ENCODE peak calls at places on chromosomes 12 and 14, in five cellular contexts. D is AG04450, B is aorta, C is T47D, X is HuH-7. T is an unnamed sample.

GRCh38 chr12:49032276-49032675 is 13.7 kb upstream of the PRKAG1 start:
- DNase-seq in D (no peak), B (peak), C (no peak), X (no peak), T (no peak)

GRCh38 chr12:132133952-132134652 is 10.0 kb downstream of the DDX51 start:
- DNase-seq in D (no peak), B (no peak), C (no peak), X (no peak), T (peak)

GRCh38 chr12:24049101-24049500 is 99.6 kb upstream of the SOX5 start:
- DNase-seq in D (no peak), B (no peak), C (no peak), X (no peak), T (no peak)

GRCh38 chr14:53209370-53209769 is 56.2 kb upstream of the DDHD1 start:
- DNase-seq in D (no peak), B (no peak), C (no peak), X (no peak), T (no peak)

GRCh38 chr14:76827696-76828301 is 1.6 kb downstream of the LRRC74A start:
- DNase-seq in D (no peak), B (no peak), C (no peak), X (no peak), T (no peak)

GRCh38 chr14:66000771-66001170 is 485.4 kb upstream of the CCDC196 start:
- DNase-seq in D (no peak), B (no peak), C (no peak), X (no peak), T (no peak)

GRCh38 chr14:105021656-105022275 is 883 bp upstream of the CDCA4 start:
- DNase-seq in D (no peak), B (no peak), C (peak), X (peak), T (no peak)

GRCh38 chr12:52496054-52496453 is 3.0 kb upstream of the KRT6A start:
- DNase-seq in D (no peak), B (no peak), C (no peak), X (no peak), T (no peak)

GRCh38 chr12:38895446-38895845 is 9.9 kb downstream of the CPNE8 start:
- DNase-seq in D (no peak), B (no peak), C (no peak), X (no peak), T (no peak)

GRCh38 chr12:77357654-77358053 is 292.3 kb upstream of the E2F7 start:
- DNase-seq in D (no peak), B (no peak), C (no peak), X (no peak), T (no peak)

GRCh38 chr14:93065272-93065730 is 50.4 kb downstream of the ITPK1 start:
- DNase-seq in D (no peak), B (no peak), C (no peak), X (no peak), T (no peak)

GRCh38 chr12:67327466-67327865 is 58.3 kb downstream of the CAND1 start:
- DNase-seq in D (no peak), B (no peak), C (no peak), X (no peak), T (no peak)

GRCh38 chr12:122079038-122079531 is 529 bp downstream of the MLXIP start:
- DNase-seq in D (no peak), B (peak), C (no peak), X (no peak), T (peak)

GRCh38 chr14:58817846-58818245 is 180.1 kb downstream of the DACT1 start:
- DNase-seq in D (no peak), B (no peak), C (no peak), X (no peak), T (no peak)

GRCh38 chr12:51025182-51025747 is 919 bp downstream of the SLC11A2 start:
- DNase-seq in D (no peak), B (no peak), C (no peak), X (no peak), T (no peak)

GRCh38 chr12:51907083-51907863 is at the start of gene ACVRL1:
- DNase-seq in D (no peak), B (no peak), C (no peak), X (no peak), T (no peak)

GRCh38 chr14:50943261-50943942 is 881 bp downstream of the PYGL start:
- DNase-seq in D (no peak), B (peak), C (no peak), X (peak), T (peak)

GRCh38 chr14:33567736-33568124 is 383.1 kb downstream of the EGLN3 start:
- DNase-seq in D (no peak), B (no peak), C (no peak), X (no peak), T (no peak)

GRCh38 chr12:25592725-25593495 is 39.8 kb upstream of the LMNTD1 start:
- DNase-seq in D (no peak), B (no peak), C (no peak), X (no peak), T (no peak)

GRCh38 chr14:68672609-68673285 is 120.1 kb downstream of the ZFP36L1 start:
- DNase-seq in D (no peak), B (no peak), C (no peak), X (no peak), T (no peak)

GRCh38 chr14:44989497-44990440 is 27.8 kb downstream of the TOGARAM1 start:
- DNase-seq in D (no peak), B (no peak), C (no peak), X (no peak), T (no peak)

GRCh38 chr14:96584199-96584906 is 82.2 kb downstream of the PAPOLA start:
- DNase-seq in D (no peak), B (no peak), C (peak), X (peak), T (peak)

GRCh38 chr14:52272375-52272774 is 4.9 kb downstream of the PTGDR start:
- DNase-seq in D (no peak), B (no peak), C (peak), X (peak), T (no peak)

GRCh38 chr12:128245106-128245505 is 21.9 kb upstream of the TMEM132C start:
- DNase-seq in D (no peak), B (no peak), C (no peak), X (no peak), T (no peak)

GRCh38 chr12:119748512-119748911 is 80.6 kb downstream of the PRKAB1 start:
- DNase-seq in D (no peak), B (no peak), C (no peak), X (no peak), T (no peak)

GRCh38 chr12:3296409-3296701 is 194.6 kb upstream of the PRMT8 start:
- DNase-seq in D (no peak), B (no peak), C (no peak), X (no peak), T (no peak)

GRCh38 chr12:75705749-75706719 is 194.6 kb upstream of the KRR1 start:
- DNase-seq in D (peak), B (peak), C (no peak), X (no peak), T (no peak)

GRCh38 chr12:64077922-64078321 is 144.2 kb downstream of the KICS2 start:
- DNase-seq in D (no peak), B (no peak), C (no peak), X (no peak), T (peak)

GRCh38 chr14:20477211-20477876 is 8.1 kb downstream of the PNP start:
- DNase-seq in D (no peak), B (no peak), C (no peak), X (no peak), T (peak)

GRCh38 chr12:105382771-105383632 is 52.5 kb downstream of the C12orf75 start:
- DNase-seq in D (peak), B (no peak), C (peak), X (peak), T (peak)

GRCh38 chr12:56631790-56632700 is 1.9 kb upstream of the BAZ2A start:
- DNase-seq in D (no peak), B (peak), C (peak), X (peak), T (no peak)

GRCh38 chr12:113149361-113150150 is at the start of gene CFAP73:
- DNase-seq in D (peak), B (peak), C (peak), X (peak), T (peak)

GRCh38 chr12:118706437-118706836 is 274.9 kb upstream of the SRRM4 start:
- DNase-seq in D (no peak), B (no peak), C (no peak), X (no peak), T (no peak)

GRCh38 chr14:92122351-92122677 is 545 bp downstream of the CPSF2 start:
- DNase-seq in D (no peak), B (no peak), C (peak), X (no peak), T (peak)

GRCh38 chr12:13595536-13596450 is 385.6 kb downstream of the GRIN2B start:
- DNase-seq in D (no peak), B (no peak), C (no peak), X (no peak), T (no peak)

GRCh38 chr12:81502912-81503695 is 256.0 kb downstream of the PPFIA2 start:
- DNase-seq in D (no peak), B (no peak), C (no peak), X (no peak), T (no peak)

GRCh38 chr12:34294671-34295365 is 272.5 kb downstream of the ALG10 start:
- DNase-seq in D (no peak), B (peak), C (no peak), X (no peak), T (no peak)